ENCODE peak calls at places on chromosome 1, in six cellular contexts. D, S, X, T, N and W are unnamed samples.

GRCh38 chr1:146034976-146035469 is 13.5 kb upstream of the HJV start:
- DNase-seq in X (no peak), D (no peak), S (no peak), T (no peak), N (peak; percentile 23), W (no peak)

GRCh38 chr1:19336543-19336942 is 24.4 kb downstream of the SLC66A1 start:
- DNase-seq in S (no peak), N (no peak), T (no peak), D (no peak), X (no peak), W (no peak)

GRCh38 chr1:170010443-170010842 is 64.1 kb downstream of the KIFAP3 start:
- DNase-seq in T (no peak), N (peak; percentile 14), S (peak; percentile 42), X (peak; percentile 2), D (peak; percentile 34), W (no peak)

GRCh38 chr1:202291961-202292712 is 49.6 kb downstream of the UBE2T start:
- DNase-seq in S (no peak), D (peak; percentile 80), N (no peak), X (no peak), T (no peak), W (no peak)

GRCh38 chr1:173406783-173407230 is 70.3 kb upstream of the PRDX6 start:
- DNase-seq in T (no peak), S (no peak), X (no peak), N (no peak), D (no peak), W (no peak)

GRCh38 chr1:6445062-6445763 is 20.6 kb downstream of the ESPN start:
- DNase-seq in T (no peak), X (peak; percentile 47), D (no peak), S (no peak), N (no peak), W (no peak)

GRCh38 chr1:20107767-20108166 is 11.6 kb downstream of the PLA2G2D start:
- DNase-seq in D (peak; percentile 5), T (no peak), S (no peak), X (no peak), N (no peak), W (no peak)

GRCh38 chr1:89974701-89975470 is 20.0 kb upstream of the ZNF326 start:
- DNase-seq in S (peak; percentile 50), X (no peak), D (no peak), T (no peak), N (no peak), W (no peak)

GRCh38 chr1:18175530-18176377 is 68.2 kb downstream of the IGSF21 start:
- DNase-seq in X (no peak), S (no peak), T (no peak), N (no peak), D (no peak), W (no peak)

GRCh38 chr1:96842215-96842614 is 120.6 kb downstream of the PTBP2 start:
- DNase-seq in S (no peak), N (no peak), X (no peak), T (no peak), D (no peak), W (no peak)

GRCh38 chr1:75795703-75796193 is 934 bp upstream of the MSH4 start:
- DNase-seq in T (no peak), D (no peak), X (no peak), S (no peak), N (no peak), W (no peak)

GRCh38 chr1:6145351-6145750 is 34.8 kb downstream of the CHD5 start:
- DNase-seq in X (no peak), N (no peak), S (no peak), T (no peak), D (no peak), W (no peak)

GRCh38 chr1:5944069-5944847 is 48.0 kb downstream of the NPHP4 start:
- DNase-seq in D (no peak), T (no peak), S (no peak), N (no peak), X (no peak), W (no peak)

GRCh38 chr1:172322219-172323061 is 98.0 kb upstream of the C1orf105 start:
- DNase-seq in T (no peak), X (no peak), N (no peak), S (peak; percentile 27), D (peak; percentile 95), W (no peak)

GRCh38 chr1:170604065-170604464 is 59.9 kb upstream of the PRRX1 start:
- DNase-seq in S (no peak), X (no peak), D (no peak), N (no peak), T (no peak), W (no peak)

GRCh38 chr1:229230136-229230892 is 40.6 kb upstream of the RAB4A start:
- DNase-seq in T (no peak), X (no peak), S (no peak), D (no peak), N (no peak), W (no peak)

GRCh38 chr1:16078925-16079656 is 5.6 kb upstream of the FAM131C start:
- DNase-seq in D (peak; percentile 61), X (peak; percentile 76), S (peak; percentile 89), T (peak; percentile 71), N (peak; percentile 66), W (peak; percentile 34)

GRCh38 chr1:173502104-173502503 is 25.0 kb downstream of the PRDX6 start:
- DNase-seq in D (no peak), S (no peak), N (no peak), T (no peak), X (no peak), W (no peak)

GRCh38 chr1:86965012-86965826 is 50.8 kb downstream of the HS2ST1 start:
- DNase-seq in D (peak; percentile 42), N (no peak), S (peak; percentile 29), T (no peak), X (peak; percentile 23), W (no peak)

GRCh38 chr1:161779393-161779792 is 13.3 kb downstream of the ATF6 start:
- DNase-seq in T (no peak), X (no peak), S (no peak), N (no peak), D (no peak), W (no peak)

GRCh38 chr1:110601332-110601731 is 4.8 kb downstream of the KCNA2 start:
- DNase-seq in D (no peak), N (no peak), T (no peak), X (no peak), S (no peak), W (no peak)

GRCh38 chr1:156508955-156509234 is 8.3 kb upstream of the MEF2D start:
- DNase-seq in D (no peak), S (no peak), T (no peak), X (no peak), N (no peak), W (no peak)

GRCh38 chr1:92563457-92564216 is 76.9 kb upstream of the GFI1 start:
- DNase-seq in X (no peak), T (no peak), D (no peak), S (no peak), N (no peak), W (no peak)

GRCh38 chr1:61931587-61932279 is 189.5 kb downstream of the PATJ start:
- DNase-seq in T (no peak), X (no peak), N (no peak), S (no peak), D (no peak), W (no peak)

DNA sequence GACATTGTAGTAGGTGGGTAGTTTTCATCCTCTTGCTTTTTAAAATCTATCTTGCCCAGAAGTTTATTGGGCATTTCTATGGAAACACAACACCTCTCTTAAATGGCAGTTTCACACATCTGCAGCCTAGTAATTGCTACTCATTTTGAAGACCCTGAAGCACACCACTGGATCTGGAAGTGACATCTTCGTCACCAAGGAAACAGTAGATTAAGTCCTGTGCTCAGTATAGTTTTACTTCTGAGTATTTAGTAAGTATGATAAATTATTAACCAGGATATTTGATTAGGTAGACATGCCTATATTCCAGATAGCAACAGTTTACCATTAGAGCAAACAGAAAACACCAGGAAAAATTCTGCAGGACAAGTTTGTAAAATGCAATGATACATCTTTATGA is 48.7 kb downstream of the UCK2 start:
- DNase-seq in N (no peak), S (no peak), X (no peak), T (no peak), D (no peak), W (no peak)
- H3K27ac ChIP-seq in N (no peak overlapping the region), S (no peak overlapping the region), X (no peak overlapping the region), T (no peak overlapping the region), D (no peak overlapping the region), W (no peak overlapping the region)

GRCh38 chr1:10643607-10644306 is 152.7 kb downstream of the CASZ1 start:
- DNase-seq in N (no peak), T (no peak), S (no peak), X (no peak), D (no peak), W (no peak)

GRCh38 chr1:10641976-10642375 is 154.5 kb downstream of the CASZ1 start:
- DNase-seq in T (no peak), D (no peak), N (no peak), S (no peak), X (no peak), W (no peak)

GRCh38 chr1:10644307-10645128 is 151.9 kb downstream of the CASZ1 start:
- DNase-seq in S (no peak), T (peak; percentile 76), X (no peak), D (no peak), N (no peak), W (no peak)

GRCh38 chr1:10640843-10641553 is 155.4 kb downstream of the CASZ1 start:
- DNase-seq in D (no peak), T (no peak), X (no peak), S (no peak), N (no peak), W (no peak)

GRCh38 chr1:10642403-10643080 is 153.9 kb downstream of the CASZ1 start:
- DNase-seq in D (no peak), N (no peak), T (no peak), S (no peak), X (no peak), W (no peak)
- H3K27ac ChIP-seq in D (no peak overlapping the region), N (no peak overlapping the region), T (no peak overlapping the region), S (no peak overlapping the region), X (no peak overlapping the region), W (no peak overlapping the region)

GRCh38 chr1:39317111-39317510 is 112.6 kb downstream of the MACF1 start:
- DNase-seq in S (no peak), T (no peak), N (no peak), X (no peak), D (no peak), W (no peak)

GRCh38 chr1:39322431-39322830 is 117.9 kb downstream of the MACF1 start:
- DNase-seq in X (no peak), S (no peak), D (no peak), N (no peak), T (no peak), W (no peak)

GRCh38 chr1:39321979-39322378 is 117.5 kb downstream of the MACF1 start:
- DNase-seq in S (no peak), D (no peak), N (no peak), X (no peak), T (no peak), W (no peak)

GRCh38 chr1:39317910-39318633 is 113.6 kb downstream of the MACF1 start:
- DNase-seq in S (no peak), T (no peak), N (no peak), X (no peak), D (peak; percentile 23), W (no peak)
- H3K27ac ChIP-seq in S (no peak overlapping the region), T (no peak overlapping the region), N (no peak overlapping the region), X (no peak overlapping the region), D (no peak overlapping the region), W (no peak overlapping the region)

DNA sequence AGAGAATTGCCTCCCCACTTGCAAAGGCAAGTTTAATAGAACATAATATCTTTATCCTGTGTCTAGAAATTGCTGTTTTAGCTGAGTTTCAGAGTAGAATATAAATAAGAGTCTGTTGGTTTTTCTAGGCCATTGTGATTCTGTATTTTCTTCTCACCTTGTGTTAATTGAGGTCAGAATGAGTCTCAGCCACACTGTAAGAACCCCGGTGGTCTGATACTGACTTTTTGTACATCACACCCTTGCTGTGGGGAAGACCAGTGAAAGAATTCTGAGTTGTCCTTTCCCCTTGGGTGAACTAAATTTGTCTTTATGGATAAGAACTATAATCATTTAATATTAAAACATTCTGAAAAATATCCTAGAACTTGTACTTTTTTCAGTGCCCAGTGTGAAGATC is 6.8 kb downstream of the HIPK1 start:
- DNase-seq in X (no peak), T (no peak), N (no peak), S (no peak), D (no peak), W (no peak)
- H3K27ac ChIP-seq in X (no peak overlapping the region), T (no peak overlapping the region), N (no peak overlapping the region), S (no peak overlapping the region), D (no peak overlapping the region), W (no peak overlapping the region)